ENCODE peak calls at places on chromosomes 6 and 20, in ten cellular contexts. One of them, this sample, is unnamed.

GRCh38 chr6:105949939-105950582 is 136.1 kb upstream of the PRDM1 start:
- DNase-seq in skeletal muscle cell: no peak
- DNase-seq in endothelial cell of umbilical vein: no peak
- DNase-seq in naive thymus-derived CD8-positive, alpha-beta T cell: no peak
- DNase-seq in HCEC 1CT: no peak
- DNase-seq in activated T-helper 1 cell treated with anti-CD3 and anti-CD28 coated beads, Interleukin-12 subunit alpha, Interleukin-12 subunit beta, Interleukin-2, Interleukin-4 antibody, amounts not matched to agents 30 ng/mL and 10 ng/mL and 1 ng/mL, durations not matched to agents 14 hours and 24 hours and 36 hours: no peak
- DNase-seq in GDM1: no peak
- DNase-seq in AG10803: no peak
- DNase-seq in frontal cortex: no peak
- DNase-seq in GM20000: no peak
- DNase-seq in this sample: no peak

GRCh38 chr20:10924628-10925266 is 250.9 kb upstream of the JAG1 start:
- DNase-seq in skeletal muscle cell: peak
- DNase-seq in endothelial cell of umbilical vein: no peak
- DNase-seq in naive thymus-derived CD8-positive, alpha-beta T cell: no peak
- DNase-seq in HCEC 1CT: peak
- DNase-seq in activated T-helper 1 cell treated with anti-CD3 and anti-CD28 coated beads, Interleukin-12 subunit alpha, Interleukin-12 subunit beta, Interleukin-2, Interleukin-4 antibody, amounts not matched to agents 30 ng/mL and 10 ng/mL and 1 ng/mL, durations not matched to agents 14 hours and 24 hours and 36 hours: no peak
- DNase-seq in GDM1: no peak
- DNase-seq in AG10803: peak
- DNase-seq in frontal cortex: no peak
- DNase-seq in GM20000: no peak
- DNase-seq in this sample: no peak

GRCh38 chr20:39004508-39004907 is 42.4 kb downstream of the DHX35 start:
- DNase-seq in skeletal muscle cell: no peak
- DNase-seq in endothelial cell of umbilical vein: no peak
- DNase-seq in naive thymus-derived CD8-positive, alpha-beta T cell: no peak
- DNase-seq in HCEC 1CT: no peak
- DNase-seq in activated T-helper 1 cell treated with anti-CD3 and anti-CD28 coated beads, Interleukin-12 subunit alpha, Interleukin-12 subunit beta, Interleukin-2, Interleukin-4 antibody, amounts not matched to agents 30 ng/mL and 10 ng/mL and 1 ng/mL, durations not matched to agents 14 hours and 24 hours and 36 hours: no peak
- DNase-seq in GDM1: no peak
- DNase-seq in AG10803: no peak
- DNase-seq in frontal cortex: no peak
- DNase-seq in GM20000: no peak
- DNase-seq in this sample: no peak

GRCh38 chr6:108947114-108947854 is 99.1 kb downstream of the ARMC2 start:
- DNase-seq in skeletal muscle cell: peak
- DNase-seq in endothelial cell of umbilical vein: no peak
- DNase-seq in naive thymus-derived CD8-positive, alpha-beta T cell: no peak
- DNase-seq in HCEC 1CT: peak
- DNase-seq in activated T-helper 1 cell treated with anti-CD3 and anti-CD28 coated beads, Interleukin-12 subunit alpha, Interleukin-12 subunit beta, Interleukin-2, Interleukin-4 antibody, amounts not matched to agents 30 ng/mL and 10 ng/mL and 1 ng/mL, durations not matched to agents 14 hours and 24 hours and 36 hours: no peak
- DNase-seq in GDM1: no peak
- DNase-seq in AG10803: peak
- DNase-seq in frontal cortex: no peak
- DNase-seq in GM20000: no peak
- DNase-seq in this sample: no peak

GRCh38 chr6:72151742-72152141 is 265.4 kb downstream of the RIMS1 start:
- DNase-seq in skeletal muscle cell: no peak
- DNase-seq in endothelial cell of umbilical vein: no peak
- DNase-seq in naive thymus-derived CD8-positive, alpha-beta T cell: no peak
- DNase-seq in HCEC 1CT: no peak
- DNase-seq in activated T-helper 1 cell treated with anti-CD3 and anti-CD28 coated beads, Interleukin-12 subunit alpha, Interleukin-12 subunit beta, Interleukin-2, Interleukin-4 antibody, amounts not matched to agents 30 ng/mL and 10 ng/mL and 1 ng/mL, durations not matched to agents 14 hours and 24 hours and 36 hours: no peak
- DNase-seq in GDM1: no peak
- DNase-seq in AG10803: no peak
- DNase-seq in frontal cortex: no peak
- DNase-seq in GM20000: no peak
- DNase-seq in this sample: no peak

GRCh38 chr6:98824163-98824906 is 10.0 kb upstream of the POU3F2 start:
- DNase-seq in skeletal muscle cell: no peak
- DNase-seq in endothelial cell of umbilical vein: no peak
- DNase-seq in naive thymus-derived CD8-positive, alpha-beta T cell: no peak
- DNase-seq in HCEC 1CT: no peak
- DNase-seq in activated T-helper 1 cell treated with anti-CD3 and anti-CD28 coated beads, Interleukin-12 subunit alpha, Interleukin-12 subunit beta, Interleukin-2, Interleukin-4 antibody, amounts not matched to agents 30 ng/mL and 10 ng/mL and 1 ng/mL, durations not matched to agents 14 hours and 24 hours and 36 hours: no peak
- DNase-seq in GDM1: no peak
- DNase-seq in AG10803: no peak
- DNase-seq in frontal cortex: no peak
- DNase-seq in GM20000: no peak
- DNase-seq in this sample: no peak

GRCh38 chr20:37414133-37414532 is 68.2 kb downstream of the SRC start:
- DNase-seq in skeletal muscle cell: no peak
- DNase-seq in endothelial cell of umbilical vein: no peak
- DNase-seq in naive thymus-derived CD8-positive, alpha-beta T cell: no peak
- DNase-seq in HCEC 1CT: no peak
- DNase-seq in activated T-helper 1 cell treated with anti-CD3 and anti-CD28 coated beads, Interleukin-12 subunit alpha, Interleukin-12 subunit beta, Interleukin-2, Interleukin-4 antibody, amounts not matched to agents 30 ng/mL and 10 ng/mL and 1 ng/mL, durations not matched to agents 14 hours and 24 hours and 36 hours: no peak
- DNase-seq in GDM1: no peak
- DNase-seq in AG10803: no peak
- DNase-seq in frontal cortex: no peak
- DNase-seq in GM20000: no peak
- DNase-seq in this sample: no peak

GRCh38 chr6:65004283-65004682 is 702.7 kb downstream of the EYS start:
- DNase-seq in skeletal muscle cell: no peak
- DNase-seq in endothelial cell of umbilical vein: no peak
- DNase-seq in naive thymus-derived CD8-positive, alpha-beta T cell: no peak
- DNase-seq in HCEC 1CT: no peak
- DNase-seq in activated T-helper 1 cell treated with anti-CD3 and anti-CD28 coated beads, Interleukin-12 subunit alpha, Interleukin-12 subunit beta, Interleukin-2, Interleukin-4 antibody, amounts not matched to agents 30 ng/mL and 10 ng/mL and 1 ng/mL, durations not matched to agents 14 hours and 24 hours and 36 hours: no peak
- DNase-seq in GDM1: no peak
- DNase-seq in AG10803: no peak
- DNase-seq in frontal cortex: no peak
- DNase-seq in GM20000: no peak
- DNase-seq in this sample: no peak

GRCh38 chr20:45782890-45783289 is 8.8 kb downstream of the WFDC3 start:
- DNase-seq in skeletal muscle cell: no peak
- DNase-seq in endothelial cell of umbilical vein: no peak
- DNase-seq in naive thymus-derived CD8-positive, alpha-beta T cell: no peak
- DNase-seq in HCEC 1CT: peak
- DNase-seq in activated T-helper 1 cell treated with anti-CD3 and anti-CD28 coated beads, Interleukin-12 subunit alpha, Interleukin-12 subunit beta, Interleukin-2, Interleukin-4 antibody, amounts not matched to agents 30 ng/mL and 10 ng/mL and 1 ng/mL, durations not matched to agents 14 hours and 24 hours and 36 hours: no peak
- DNase-seq in GDM1: no peak
- DNase-seq in AG10803: no peak
- DNase-seq in frontal cortex: no peak
- DNase-seq in GM20000: no peak
- DNase-seq in this sample: no peak

GRCh38 chr20:54573838-54574237 is 98.4 kb downstream of the DOK5 start:
- DNase-seq in skeletal muscle cell: no peak
- DNase-seq in endothelial cell of umbilical vein: peak
- DNase-seq in naive thymus-derived CD8-positive, alpha-beta T cell: no peak
- DNase-seq in HCEC 1CT: no peak
- DNase-seq in activated T-helper 1 cell treated with anti-CD3 and anti-CD28 coated beads, Interleukin-12 subunit alpha, Interleukin-12 subunit beta, Interleukin-2, Interleukin-4 antibody, amounts not matched to agents 30 ng/mL and 10 ng/mL and 1 ng/mL, durations not matched to agents 14 hours and 24 hours and 36 hours: no peak
- DNase-seq in GDM1: no peak
- DNase-seq in AG10803: no peak
- DNase-seq in frontal cortex: no peak
- DNase-seq in GM20000: no peak
- DNase-seq in this sample: no peak

GRCh38 chr6:99276747-99277146 is 72.7 kb downstream of the FAXC start:
- DNase-seq in skeletal muscle cell: no peak
- DNase-seq in endothelial cell of umbilical vein: no peak
- DNase-seq in naive thymus-derived CD8-positive, alpha-beta T cell: no peak
- DNase-seq in HCEC 1CT: no peak
- DNase-seq in activated T-helper 1 cell treated with anti-CD3 and anti-CD28 coated beads, Interleukin-12 subunit alpha, Interleukin-12 subunit beta, Interleukin-2, Interleukin-4 antibody, amounts not matched to agents 30 ng/mL and 10 ng/mL and 1 ng/mL, durations not matched to agents 14 hours and 24 hours and 36 hours: no peak
- DNase-seq in GDM1: no peak
- DNase-seq in AG10803: no peak
- DNase-seq in frontal cortex: no peak
- DNase-seq in GM20000: no peak
- DNase-seq in this sample: no peak

GRCh38 chr20:10216146-10216741 is 2.4 kb upstream of the SNAP25 start:
- DNase-seq in skeletal muscle cell: peak
- DNase-seq in endothelial cell of umbilical vein: no peak
- DNase-seq in naive thymus-derived CD8-positive, alpha-beta T cell: no peak
- DNase-seq in HCEC 1CT: no peak
- DNase-seq in activated T-helper 1 cell treated with anti-CD3 and anti-CD28 coated beads, Interleukin-12 subunit alpha, Interleukin-12 subunit beta, Interleukin-2, Interleukin-4 antibody, amounts not matched to agents 30 ng/mL and 10 ng/mL and 1 ng/mL, durations not matched to agents 14 hours and 24 hours and 36 hours: no peak
- DNase-seq in GDM1: no peak
- DNase-seq in AG10803: no peak
- DNase-seq in frontal cortex: no peak
- DNase-seq in GM20000: peak
- DNase-seq in this sample: no peak

GRCh38 chr6:146814148-146814750 is 215.5 kb downstream of the ADGB start:
- DNase-seq in skeletal muscle cell: peak
- DNase-seq in endothelial cell of umbilical vein: no peak
- DNase-seq in naive thymus-derived CD8-positive, alpha-beta T cell: no peak
- DNase-seq in HCEC 1CT: peak
- DNase-seq in activated T-helper 1 cell treated with anti-CD3 and anti-CD28 coated beads, Interleukin-12 subunit alpha, Interleukin-12 subunit beta, Interleukin-2, Interleukin-4 antibody, amounts not matched to agents 30 ng/mL and 10 ng/mL and 1 ng/mL, durations not matched to agents 14 hours and 24 hours and 36 hours: no peak
- DNase-seq in GDM1: no peak
- DNase-seq in AG10803: no peak
- DNase-seq in frontal cortex: no peak
- DNase-seq in GM20000: no peak
- DNase-seq in this sample: no peak

GRCh38 chr6:34341481-34341971 is 50.9 kb downstream of the NUDT3 start:
- DNase-seq in skeletal muscle cell: no peak
- DNase-seq in endothelial cell of umbilical vein: peak
- DNase-seq in naive thymus-derived CD8-positive, alpha-beta T cell: no peak
- DNase-seq in HCEC 1CT: peak
- DNase-seq in activated T-helper 1 cell treated with anti-CD3 and anti-CD28 coated beads, Interleukin-12 subunit alpha, Interleukin-12 subunit beta, Interleukin-2, Interleukin-4 antibody, amounts not matched to agents 30 ng/mL and 10 ng/mL and 1 ng/mL, durations not matched to agents 14 hours and 24 hours and 36 hours: no peak
- DNase-seq in GDM1: no peak
- DNase-seq in AG10803: peak
- DNase-seq in frontal cortex: no peak
- DNase-seq in GM20000: no peak
- DNase-seq in this sample: no peak

GRCh38 chr6:75855047-75855446 is 106.0 kb downstream of the MYO6 start:
- DNase-seq in skeletal muscle cell: peak
- DNase-seq in endothelial cell of umbilical vein: peak
- DNase-seq in naive thymus-derived CD8-positive, alpha-beta T cell: no peak
- DNase-seq in HCEC 1CT: peak
- DNase-seq in activated T-helper 1 cell treated with anti-CD3 and anti-CD28 coated beads, Interleukin-12 subunit alpha, Interleukin-12 subunit beta, Interleukin-2, Interleukin-4 antibody, amounts not matched to agents 30 ng/mL and 10 ng/mL and 1 ng/mL, durations not matched to agents 14 hours and 24 hours and 36 hours: no peak
- DNase-seq in GDM1: no peak
- DNase-seq in AG10803: peak
- DNase-seq in frontal cortex: no peak
- DNase-seq in GM20000: peak
- DNase-seq in this sample: no peak